ENCODE peak calls at places on chromosomes 12 and 14, in eight cellular contexts. T is MV-4-11, C is T47D, E is PC-9, G is lower leg skin, D is endothelial cell, H is MCF 10A, I is activated T-helper 1 cell treated with Interleukin-2 at 50 U/mL for 16 hours. F is an unnamed sample.

GRCh38 chr12:54033980-54034783 is 1.3 kb downstream of the HOXC5 start:
- DNase-seq in T (no peak), C (no peak), E (no peak), G (no peak), D (no peak), H (no peak), I (no peak), F (no peak)

GRCh38 chr14:81594012-81594411 is 60.4 kb upstream of the SEL1L start:
- DNase-seq in T (no peak), C (no peak), E (no peak), G (no peak), D (no peak), H (peak), I (no peak), F (peak)

GRCh38 chr14:32259368-32260013 is 56.4 kb upstream of the RNU6-8 start:
- DNase-seq in T (peak), C (no peak), E (peak), G (no peak), D (no peak), H (peak), I (no peak), F (peak)

GRCh38 chr12:26987634-26988424 is 26.4 kb downstream of the TM7SF3 start:
- DNase-seq in T (peak), C (no peak), E (no peak), G (no peak), D (no peak), H (peak), I (no peak), F (peak)

GRCh38 chr14:100879782-100880181 is 23.7 kb downstream of the RTL1 start:
- DNase-seq in T (no peak), C (no peak), E (no peak), G (no peak), D (no peak), H (no peak), I (no peak), F (no peak)

GRCh38 chr12:67937822-67938221 is 51.4 kb upstream of the IFNG-AS1 start:
- DNase-seq in T (no peak), C (no peak), E (no peak), G (no peak), D (no peak), H (no peak), I (no peak), F (no peak)

GRCh38 chr14:32590157-32590556 is 261.1 kb downstream of the AKAP6 start:
- DNase-seq in T (no peak), C (no peak), E (no peak), G (no peak), D (no peak), H (peak), I (no peak), F (no peak)

GRCh38 chr14:24063263-24063836 is 8.0 kb upstream of the CPNE6 start:
- DNase-seq in T (no peak), C (no peak), E (no peak), G (no peak), D (no peak), H (no peak), I (no peak), F (no peak)

GRCh38 chr12:30696486-30696885 is 817 bp upstream of the IPO8 start:
- DNase-seq in T (no peak), C (no peak), E (no peak), G (no peak), D (peak), H (no peak), I (no peak), F (no peak)

GRCh38 chr14:89516173-89516572 is 99.1 kb upstream of the FOXN3 start:
- DNase-seq in T (no peak), C (no peak), E (no peak), G (no peak), D (no peak), H (no peak), I (no peak), F (no peak)

GRCh38 chr14:81400852-81401251 is 728 bp upstream of the STON2 start:
- DNase-seq in T (peak), C (no peak), E (peak), G (peak), D (no peak), H (peak), I (no peak), F (peak)

GRCh38 chr12:48999371-49000131 is at the start of gene DDN:
- DNase-seq in T (peak), C (peak), E (no peak), G (no peak), D (no peak), H (peak), I (no peak), F (no peak)

GRCh38 chr14:49497725-49498348 is 88.3 kb downstream of the RPS29 start:
- DNase-seq in T (peak), C (peak), E (no peak), G (no peak), D (peak), H (peak), I (no peak), F (peak)

GRCh38 chr12:116099664-116100432 is 177.6 kb downstream of the MED13L start:
- DNase-seq in T (no peak), C (no peak), E (no peak), G (no peak), D (no peak), H (no peak), I (no peak), F (no peak)

GRCh38 chr14:99066378-99066777 is 205.6 kb downstream of the BCL11B start:
- DNase-seq in T (no peak), C (no peak), E (no peak), G (no peak), D (no peak), H (no peak), I (no peak), F (no peak)

GRCh38 chr12:126107659-126108058 is 1042.4 kb downstream of the AACS start:
- DNase-seq in T (no peak), C (no peak), E (no peak), G (no peak), D (no peak), H (no peak), I (no peak), F (no peak)

GRCh38 chr12:9509464-9510166 is 98.1 kb downstream of the KLRB1 start:
- DNase-seq in T (no peak), C (no peak), E (no peak), G (peak), D (no peak), H (peak), I (no peak), F (no peak)

GRCh38 chr12:57779736-57780135 is 2.9 kb upstream of the TSFM start:
- DNase-seq in T (no peak), C (no peak), E (no peak), G (no peak), D (no peak), H (no peak), I (no peak), F (no peak)

GRCh38 chr12:47811581-47812484 is 7.9 kb downstream of the HDAC7 start:
- DNase-seq in T (no peak), C (no peak), E (no peak), G (peak), D (no peak), H (peak), I (no peak), F (no peak)

GRCh38 chr12:112168561-112168971 is 43.2 kb downstream of the TRAFD1 start:
- DNase-seq in T (no peak), C (no peak), E (no peak), G (no peak), D (no peak), H (no peak), I (no peak), F (no peak)

GRCh38 chr14:102993523-102993922 is 63.8 kb downstream of the CDC42BPB start:
- DNase-seq in T (peak), C (peak), E (peak), G (no peak), D (no peak), H (peak), I (no peak), F (no peak)

GRCh38 chr12:31736472-31736871 is 7.7 kb upstream of the AMN1 start:
- DNase-seq in T (peak), C (no peak), E (peak), G (no peak), D (no peak), H (no peak), I (peak), F (no peak)

GRCh38 chr12:47762850-47763440 is 4.3 kb upstream of the RAPGEF3 start:
- DNase-seq in T (no peak), C (no peak), E (no peak), G (no peak), D (no peak), H (no peak), I (no peak), F (no peak)

GRCh38 chr14:80358112-80358511 is 146.8 kb upstream of the DIO2 start:
- DNase-seq in T (no peak), C (no peak), E (no peak), G (no peak), D (no peak), H (no peak), I (no peak), F (no peak)

GRCh38 chr12:66239295-66239694 is 50.3 kb downstream of the IRAK3 start:
- DNase-seq in T (no peak), C (no peak), E (no peak), G (no peak), D (no peak), H (no peak), I (no peak), F (no peak)

GRCh38 chr14:31204593-31205534 is 2.7 kb downstream of the HECTD1 start:
- DNase-seq in T (no peak), C (no peak), E (no peak), G (no peak), D (no peak), H (no peak), I (no peak), F (no peak)

GRCh38 chr14:104601786-104602185 is 2.8 kb downstream of the TMEM179 start:
- DNase-seq in T (no peak), C (no peak), E (no peak), G (no peak), D (peak), H (peak), I (no peak), F (no peak)

GRCh38 chr14:32940711-32941667 is 2.3 kb downstream of the NPAS3 start:
- DNase-seq in T (no peak), C (no peak), E (no peak), G (no peak), D (no peak), H (no peak), I (no peak), F (no peak)

GRCh38 chr14:92726135-92726932 is 22.1 kb downstream of the LGMN start:
- DNase-seq in T (peak), C (no peak), E (peak), G (peak), D (no peak), H (peak), I (no peak), F (peak)

GRCh38 chr12:99119449-99119848 is 474.4 kb downstream of the APAF1 start:
- DNase-seq in T (no peak), C (no peak), E (no peak), G (no peak), D (no peak), H (no peak), I (no peak), F (no peak)

GRCh38 chr12:27048822-27049752 is 26.7 kb downstream of the MED21 start:
- DNase-seq in T (no peak), C (no peak), E (peak), G (no peak), D (no peak), H (peak), I (no peak), F (peak)

F was measured in COLO829.